ENCODE peak calls at places on chromosome 6, in four cellular contexts. L is fibroblast of mammary gland, M is heart right ventricle, T is fibroblast of lung. P is an unnamed sample.

GRCh38 chr6:65399355-65400084 is 307.5 kb downstream of the EYS start:
- DNase-seq in L (no peak), M (no peak), T (no peak), P (no peak)

GRCh38 chr6:132937466-132937906 is 123.1 kb downstream of the RPS12 start:
- DNase-seq in L (peak), M (peak), T (peak), P (no peak)

GRCh38 chr6:63440057-63440456 is 120.3 kb upstream of the LGSN start:
- DNase-seq in L (no peak), M (no peak), T (no peak), P (no peak)

GRCh38 chr6:167722634-167723309 is 103.9 kb upstream of the AFDN start:
- DNase-seq in L (no peak), M (peak), T (no peak), P (no peak)

GRCh38 chr6:16041327-16041726 is 87.6 kb upstream of the MYLIP start:
- DNase-seq in L (no peak), M (no peak), T (no peak), P (no peak)

GRCh38 chr6:143232849-143233248 is 172.2 kb downstream of the AIG1 start:
- DNase-seq in L (peak), M (no peak), T (peak), P (no peak)

GRCh38 chr6:135440087-135440792 is 57.3 kb downstream of the AHI1 start:
- DNase-seq in L (no peak), M (no peak), T (peak), P (no peak)

GRCh38 chr6:167791036-167791779 is 35.5 kb upstream of the AFDN start:
- DNase-seq in L (no peak), M (no peak), T (no peak), P (no peak)

GRCh38 chr6:16320533-16321340 is 82.3 kb downstream of the GMPR start:
- DNase-seq in L (peak), M (no peak), T (peak), P (no peak)

GRCh38 chr6:40054186-40054585 is 119.9 kb upstream of the MOCS1 start:
- DNase-seq in L (no peak), M (no peak), T (no peak), P (no peak)

GRCh38 chr6:20166226-20166625 is 46.0 kb downstream of the MBOAT1 start:
- DNase-seq in L (no peak), M (no peak), T (no peak), P (no peak)

GRCh38 chr6:27213544-27214125 is 33.9 kb upstream of the PRSS16 start:
- DNase-seq in L (peak), M (no peak), T (peak), P (no peak)
- H3K4me3 ChIP-seq in L (peak), M (no peak), T (no peak), P (peak)

GRCh38 chr6:31574106-31575061 is 981 bp upstream of the TNF start:
- DNase-seq in L (no peak), M (no peak), T (no peak), P (no peak)

GRCh38 chr6:31576897-31577341 is 1.6 kb downstream of the TNF start:
- DNase-seq in L (no peak), M (no peak), T (no peak), P (no peak)

GRCh38 chr6:31573239-31574105 is 1.4 kb downstream of the LTA start:
- DNase-seq in L (no peak), M (no peak), T (no peak), P (no peak)

GRCh38 chr6:31575952-31576684 is 753 bp downstream of the TNF start:
- DNase-seq in L (no peak), M (no peak), T (no peak), P (no peak)

DNA sequence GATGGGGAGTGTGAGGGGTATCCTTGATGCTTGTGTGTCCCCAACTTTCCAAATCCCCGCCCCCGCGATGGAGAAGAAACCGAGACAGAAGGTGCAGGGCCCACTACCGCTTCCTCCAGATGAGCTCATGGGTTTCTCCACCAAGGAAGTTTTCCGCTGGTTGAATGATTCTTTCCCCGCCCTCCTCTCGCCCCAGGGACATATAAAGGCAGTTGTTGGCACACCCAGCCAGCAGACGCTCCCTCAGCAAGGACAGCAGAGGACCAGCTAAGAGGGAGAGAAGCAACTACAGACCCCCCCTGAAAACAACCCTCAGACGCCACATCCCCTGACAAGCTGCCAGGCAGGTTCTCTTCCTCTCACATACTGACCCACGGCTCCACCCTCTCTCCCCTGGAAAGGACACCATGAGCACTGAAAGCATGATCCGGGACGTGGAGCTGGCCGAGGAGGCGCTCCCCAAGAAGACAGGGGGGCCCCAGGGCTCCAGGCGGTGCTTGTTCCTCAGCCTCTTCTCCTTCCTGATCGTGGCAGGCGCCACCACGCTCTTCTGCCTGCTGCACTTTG is at the start of gene TNF:
- DNase-seq in L (no peak), M (peak), T (no peak), P (no peak)
- H3K4me3 ChIP-seq in L (no peak), M (peak), T (no peak), P (no peak)

GRCh38 chr6:36625161-36625919 is 31.2 kb downstream of the SRSF3 start:
- DNase-seq in L (peak), M (peak), T (peak), P (no peak)
- H3K4me3 ChIP-seq in L (no peak), M (no peak), T (peak), P (no peak)

DNA sequence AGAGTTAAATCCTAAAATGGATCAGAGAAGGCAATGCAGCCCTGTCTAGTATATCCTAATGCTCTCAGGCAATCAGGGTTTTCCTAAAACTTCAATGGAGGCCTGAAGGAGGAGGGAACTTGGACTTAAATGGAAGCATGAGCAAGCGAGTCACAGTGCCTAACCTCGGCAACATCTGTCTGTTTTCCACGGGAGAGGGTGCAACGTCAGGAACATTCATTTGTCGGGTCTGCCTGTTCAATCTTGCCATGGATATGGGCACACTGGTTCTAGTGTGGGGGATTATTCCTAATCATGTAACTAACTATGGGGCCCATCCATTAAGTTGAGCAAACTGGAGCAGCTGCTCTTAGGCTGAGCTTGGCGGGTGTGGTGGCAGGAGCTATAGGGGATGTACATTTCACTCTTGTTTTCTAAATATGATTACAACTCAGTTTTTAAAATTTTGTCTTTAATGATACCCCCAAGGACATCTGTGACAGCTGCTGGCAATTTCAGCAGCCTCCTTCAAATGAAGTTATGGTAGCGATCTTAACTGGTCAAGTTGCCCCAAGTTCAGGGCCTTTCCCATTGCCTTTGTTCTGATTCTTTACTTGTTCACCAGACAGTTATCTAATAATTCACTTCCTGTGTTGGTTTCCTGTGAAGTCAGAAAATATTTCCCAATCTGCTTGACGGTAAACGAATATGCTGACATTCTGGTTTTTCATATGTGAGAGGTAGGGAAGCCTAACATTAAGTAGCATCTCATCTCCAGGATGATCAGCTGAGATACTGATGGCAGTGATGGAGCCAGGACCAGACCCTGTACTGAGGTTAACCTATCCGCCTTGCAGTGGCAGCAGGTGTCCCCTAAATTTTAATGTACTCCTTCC is 21.6 kb downstream of the DSE start:
- DNase-seq in L (peak), M (no peak), T (peak), P (no peak)
- H3K4me3 ChIP-seq in L (no peak), M (no peak), T (no peak), P (no peak)

DNA sequence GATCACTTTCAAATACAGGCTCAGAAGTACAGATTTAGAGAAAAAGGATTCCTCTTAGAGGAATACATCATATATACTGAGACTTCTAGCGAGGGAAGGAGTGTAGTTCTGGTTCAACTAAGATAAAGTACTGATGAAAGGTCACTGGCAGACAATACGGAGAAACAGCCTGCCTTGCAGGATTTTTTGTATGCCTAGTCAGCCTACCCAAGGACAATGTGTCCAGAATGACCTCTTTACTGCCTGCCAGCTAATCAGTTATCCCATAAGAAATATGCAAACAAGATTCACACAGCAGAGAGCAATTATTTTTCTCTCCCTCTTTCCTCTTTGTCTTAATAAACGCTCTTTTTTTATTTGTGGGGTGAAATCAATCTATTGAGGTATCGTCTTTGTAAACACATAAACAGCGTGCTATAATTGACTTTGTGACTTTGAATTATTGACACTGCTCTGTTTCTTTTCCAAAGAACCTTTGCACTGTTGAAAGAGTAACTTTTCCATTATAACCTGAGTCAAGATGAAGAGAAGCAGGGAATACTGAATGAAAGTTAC is 1.4 kb upstream of the TSPYL4 start:
- DNase-seq in L (peak), M (no peak), T (peak), P (no peak)
- H3K4me3 ChIP-seq in L (no peak), M (peak), T (peak), P (peak)

GRCh38 chr6:33915134-33915533 is 111.3 kb upstream of the MLN start:
- DNase-seq in L (peak), M (no peak), T (no peak), P (no peak)
- H3K4me3 ChIP-seq in L (no peak), M (no peak), T (no peak), P (no peak)

GRCh38 chr6:110378552-110378951 is 20.4 kb upstream of the METTL24 start:
- DNase-seq in L (no peak), M (no peak), T (no peak), P (no peak)
- H3K4me3 ChIP-seq in L (no peak), M (no peak), T (no peak), P (no peak)

GRCh38 chr6:165805067-165805525 is 142.1 kb upstream of the PDE10A start:
- DNase-seq in L (no peak), M (no peak), T (no peak), P (no peak)
- H3K4me3 ChIP-seq in L (no peak), M (peak), T (no peak), P (no peak)